ENCODE peak calls at places on chromosomes 7 and 10, in nine cellular contexts. D is NCI-H446; P is iris pigment epithelial cell; Q is anterior cingulate cortex; X is non-pigmented ciliary epithelial cell; K is mesendoderm; S is stimulated activated CD4-positive, alpha-beta T cell treated with anti-CD3 and anti-CD28 coated beads, Interleukin-4, amount 100 ng/mL, for 1 hour; W is prostate gland; Z is ureter. N is an unnamed sample.

GRCh38 chr10:7606977-7607404 is 59.8 kb downstream of the ITIH5 start:
- DNase-seq in S (no peak), P (peak; percentile 9), Z (no peak), D (no peak), W (no peak), X (no peak), Q (no peak), K (peak; percentile 36), N (no peak)

GRCh38 chr10:132370426-132371340 is 26.3 kb upstream of the PWWP2B start:
- DNase-seq in X (no peak), P (no peak), W (no peak), K (no peak), D (no peak), Q (no peak), Z (no peak), S (no peak), N (no peak)

GRCh38 chr7:107277331-107277730 is 108.5 kb downstream of the HBP1 start:
- DNase-seq in K (no peak), X (no peak), S (no peak), D (no peak), Z (no peak), Q (no peak), W (no peak), P (peak; percentile 28), N (no peak)

GRCh38 chr7:46145412-46145811 is 224.3 kb upstream of the IGFBP3 start:
- DNase-seq in P (peak; percentile 99), Q (no peak), Z (no peak), D (peak; percentile 75), X (peak; percentile 99), K (peak; percentile 99), W (no peak), S (no peak), N (no peak)

GRCh38 chr7:70694357-70694908 is 437.5 kb upstream of the GALNT17 start:
- DNase-seq in S (peak; percentile 10), D (no peak), P (peak; percentile 46), Q (no peak), K (peak; percentile 67), X (no peak), Z (peak; percentile 58), W (peak; percentile 47), N (peak; percentile 6)

GRCh38 chr10:86815035-86815617 is 58.7 kb downstream of the BMPR1A start:
- DNase-seq in W (no peak), D (no peak), P (peak; percentile 51), Q (no peak), Z (no peak), X (no peak), S (no peak), K (no peak), N (no peak)

GRCh38 chr10:113438660-113439059 is 114.2 kb upstream of the HABP2 start:
- DNase-seq in P (peak; percentile 24), D (no peak), Q (no peak), X (no peak), Z (no peak), W (no peak), S (no peak), K (no peak), N (no peak)

GRCh38 chr10:113534428-113534827 is 18.4 kb upstream of the HABP2 start:
- DNase-seq in P (no peak), Z (no peak), S (no peak), W (no peak), X (no peak), Q (no peak), K (no peak), D (no peak), N (no peak)

GRCh38 chr7:43590862-43591550 is 8.1 kb downstream of the STK17A start:
- DNase-seq in K (no peak), Q (no peak), P (no peak), Z (no peak), D (no peak), X (no peak), S (no peak), W (no peak), N (no peak)

GRCh38 chr7:122578350-122578749 is 120.6 kb downstream of the RNF133 start:
- DNase-seq in X (no peak), K (no peak), P (no peak), D (no peak), Q (no peak), S (no peak), Z (no peak), W (no peak), N (no peak)

GRCh38 chr10:7196284-7196683 is 214.6 kb downstream of the SFMBT2 start:
- DNase-seq in X (no peak), S (no peak), D (no peak), K (no peak), Q (no peak), W (no peak), Z (no peak), P (no peak), N (no peak)

N was measured in activated T-helper 9 cell treated with anti-CD3 and anti-CD28 coated beads, Interleukin-2, amount 50 U/mL, for 16 hours.